ENCODE peak calls at places on chromosomes 16 and 17, in four cellular contexts. V is GM23248; R is naive thymus-derived CD8-positive, alpha-beta T cell; F is breast epithelium. K is an unnamed sample.

GRCh38 chr17:67813803-67814180 is 11.5 kb upstream of the BPTF start:
- DNase-seq in V (no peak), R (no peak), F (no peak), K (no peak)

GRCh38 chr17:60090412-60090811 is 11.7 kb upstream of the HEATR6 start:
- DNase-seq in V (no peak), R (no peak), F (no peak), K (no peak)

GRCh38 chr16:85256190-85256739 is 144.0 kb upstream of the CIBAR2 start:
- DNase-seq in V (no peak), R (no peak), F (no peak), K (no peak)

GRCh38 chr17:9696279-9697044 is 51.1 kb downstream of the USP43 start:
- DNase-seq in V (no peak), R (no peak), F (no peak), K (no peak)

GRCh38 chr17:7380855-7381683 is at the start of gene TNK1:
- DNase-seq in V (peak; percentile 48), R (no peak), F (peak; percentile 84), K (no peak)

GRCh38 chr16:8712589-8713361 is 38.4 kb downstream of the ABAT start:
- DNase-seq in V (no peak), R (no peak), F (no peak), K (no peak)

GRCh38 chr16:29974291-29975133 is 844 bp downstream of the TAOK2 start:
- DNase-seq in V (peak; percentile 44), R (peak; percentile 23), F (no peak), K (no peak)

GRCh38 chr16:70635356-70636016 is 10.9 kb upstream of the IL34 start:
- DNase-seq in V (peak; percentile 88), R (no peak), F (no peak), K (no peak)

GRCh38 chr17:69716571-69716970 is 302.1 kb downstream of the MAP2K6 start:
- DNase-seq in V (peak; percentile 53), R (no peak), F (no peak), K (no peak)

GRCh38 chr17:15954222-15954621 is 9.3 kb downstream of the ADORA2B start:
- DNase-seq in V (peak; percentile 95), R (no peak), F (no peak), K (no peak)

GRCh38 chr16:30721606-30722005 is 22.6 kb downstream of the SRCAP start:
- DNase-seq in V (peak; percentile 18), R (no peak), F (no peak), K (no peak)

GRCh38 chr17:7261377-7262191 is 694 bp downstream of the CLDN7 start:
- DNase-seq in V (peak; percentile 31), R (peak; percentile 46), F (no peak), K (no peak)

GRCh38 chr17:69059458-69060205 is 1.1 kb downstream of the ABCA9 start:
- DNase-seq in V (peak; percentile 23), R (no peak), F (no peak), K (no peak)

GRCh38 chr16:72042157-72042660 is 12.1 kb upstream of the HP start:
- DNase-seq in V (no peak), R (no peak), F (no peak), K (no peak)

GRCh38 chr16:80993293-80993691 is 13.4 kb downstream of the CMC2 start:
- DNase-seq in V (peak; percentile 93), R (no peak), F (no peak), K (no peak)

K was measured in naive thymus-derived CD4-positive, alpha-beta T cell.